ENCODE peak calls at places on chromosome 7, in four cellular contexts. T is K562, K is GM12878, D is HepG2. M is an unnamed sample.
A peak's percentile ranks its signal among the peaks of the same experiment; 100 is the strongest.

GRCh38 chr7:19464241-19464640 is 244.6 kb downstream of the POLR1F start:
- DNase-seq in T (no peak), K (no peak), D (no peak), M (no peak)

GRCh38 chr7:65379318-65379717 is 5.7 kb downstream of the ZNF92 start:
- DNase-seq in T (no peak), K (no peak), D (peak; percentile 72), M (no peak)

GRCh38 chr7:47383064-47383463 is 198.8 kb downstream of the TNS3 start:
- DNase-seq in T (no peak), K (no peak), D (no peak), M (no peak)

GRCh38 chr7:135684134-135684533 is 21.8 kb downstream of the STMP1 start:
- DNase-seq in T (no peak), K (no peak), D (no peak), M (no peak)

GRCh38 chr7:117190746-117191435 is 132.0 kb downstream of the WNT2 start:
- DNase-seq in T (no peak), K (no peak), D (no peak), M (no peak)

GRCh38 chr7:7718461-7718860 is at the start of gene RPA3:
- DNase-seq in T (no peak), K (no peak), D (no peak), M (no peak)

GRCh38 chr7:44288811-44289340 is 36.5 kb downstream of the CAMK2B start:
- DNase-seq in T (no peak), K (no peak), D (no peak), M (no peak)

GRCh38 chr7:78601728-78602127 is 803.2 kb downstream of the PHTF2 start:
- DNase-seq in T (no peak), K (no peak), D (no peak), M (no peak)

GRCh38 chr7:1961776-1962276 is 270.9 kb downstream of the MAD1L1 start:
- DNase-seq in T (no peak), K (peak; percentile 64), D (no peak), M (no peak)
- TF ChIP-seq MYC in T (no peak), K (no peak), D (no peak), M (no peak)

GRCh38 chr7:50792342-50793114 is 9.8 kb upstream of the GRB10 start:
- DNase-seq in T (peak; percentile 77), K (no peak), D (no peak), M (peak; percentile 47)
- TF ChIP-seq REST in T (no peak), K (no peak), D (no peak), M (no peak)

GRCh38 chr7:88664630-88665233 is 94.8 kb upstream of the ZNF804B start:
- DNase-seq in T (no peak), K (no peak), D (no peak), M (no peak)
- TF ChIP-seq MYC in T (no peak), K (no peak), D (no peak), M (no peak)

GRCh38 chr7:21128418-21128817 is 299.5 kb upstream of the SP4 start:
- DNase-seq in T (no peak), K (no peak), D (no peak), M (no peak)

GRCh38 chr7:21123586-21123985 is 304.3 kb upstream of the SP4 start:
- DNase-seq in T (no peak), K (no peak), D (no peak), M (no peak)

GRCh38 chr7:21125297-21125696 is 302.6 kb upstream of the SP4 start:
- DNase-seq in T (no peak), K (no peak), D (no peak), M (no peak)
- TF ChIP-seq REST in T (no peak), K (no peak), D (no peak), M (no peak)

DNA sequence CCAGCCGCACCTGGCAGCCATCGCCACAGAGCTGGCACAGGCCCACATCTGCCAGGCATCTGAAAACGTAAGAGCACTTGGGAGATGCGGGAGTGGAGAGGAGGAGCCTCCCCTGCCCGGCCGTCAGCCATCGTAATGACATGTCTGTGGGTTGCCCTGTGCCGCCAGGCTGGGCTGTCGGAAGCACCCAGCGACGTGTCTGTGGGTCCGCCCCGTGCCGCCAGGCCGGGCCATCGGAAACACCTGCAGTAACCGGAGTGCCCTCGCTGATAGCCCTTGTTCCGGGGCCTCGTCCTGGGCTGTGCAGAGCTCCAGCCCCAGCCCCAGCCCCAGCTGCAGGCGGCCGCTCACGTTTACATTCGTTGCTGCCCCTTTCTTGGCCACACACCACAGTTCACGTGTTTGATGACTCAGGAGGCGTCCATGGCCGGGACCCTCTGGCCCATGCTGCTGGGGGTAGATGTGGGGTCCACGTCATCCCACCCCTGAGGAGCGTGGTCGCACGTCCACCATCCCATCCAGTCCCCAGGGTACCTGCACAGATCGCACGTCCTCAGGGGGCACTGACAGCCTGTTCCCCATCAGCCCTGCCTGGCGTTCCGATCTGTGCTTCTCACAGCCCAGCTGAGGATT is 30.0 kb upstream of the PRKAR1B start:
- DNase-seq in T (no peak), K (no peak), D (no peak), M (no peak)
- TF ChIP-seq MYC in T (no peak), K (no peak), D (no peak), M (no peak)

GRCh38 chr7:108455833-108456677 is at the start of gene NRCAM:
- DNase-seq in T (peak; percentile 76), K (no peak), D (no peak), M (peak; percentile 92)

GRCh38 chr7:108453320-108453719 is 2.9 kb downstream of the NRCAM start:
- DNase-seq in T (no peak), K (no peak), D (no peak), M (no peak)

GRCh38 chr7:108454317-108454673 is 1.9 kb downstream of the NRCAM start:
- DNase-seq in T (no peak), K (no peak), D (no peak), M (no peak)

GRCh38 chr7:108455524-108455832 is 758 bp downstream of the NRCAM start:
- DNase-seq in T (no peak), K (no peak), D (no peak), M (peak; percentile 38)

DNA sequence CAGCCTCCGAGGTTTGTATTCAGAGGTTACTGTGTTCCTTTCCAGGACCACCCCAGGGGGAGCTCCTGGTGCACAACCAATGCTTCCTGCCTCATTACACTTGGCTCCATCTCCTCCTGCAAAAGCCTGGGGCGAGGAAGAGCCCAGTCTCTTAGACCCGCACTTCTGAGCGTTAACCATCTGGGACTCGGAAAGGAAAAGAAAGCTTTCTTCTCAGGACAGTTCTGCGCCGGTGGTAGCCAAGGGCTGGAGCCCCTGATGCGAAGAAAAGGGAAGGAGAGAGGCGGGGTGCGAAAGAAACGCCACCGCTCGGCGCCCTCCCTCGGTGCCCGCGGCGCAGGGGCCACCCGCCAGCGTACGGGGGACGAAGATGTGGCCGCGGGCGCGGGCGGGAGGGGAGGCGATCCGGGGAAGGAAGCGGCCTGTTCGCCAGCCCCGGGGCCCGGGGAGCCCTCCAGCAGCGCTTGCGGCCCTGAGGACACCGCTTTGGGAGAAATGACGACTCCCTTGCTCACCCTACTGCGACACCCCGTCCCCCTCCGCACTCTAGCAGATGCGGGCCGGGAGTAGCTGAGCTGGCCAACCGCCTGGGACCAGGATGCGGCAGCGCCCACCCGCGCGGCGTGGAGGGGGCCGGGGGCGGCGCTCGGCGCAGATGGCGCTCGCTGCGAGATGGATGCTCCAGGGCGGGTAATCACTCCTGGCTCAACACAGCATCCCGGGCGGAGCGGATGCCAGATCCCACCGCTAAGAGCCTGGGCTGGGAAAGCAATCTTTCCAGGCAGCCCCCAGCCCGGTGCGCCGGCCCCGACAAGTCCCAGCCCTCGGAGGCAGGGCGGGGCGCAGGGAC is 1.3 kb downstream of the NRCAM start:
- DNase-seq in T (no peak), K (no peak), D (no peak), M (peak; percentile 61)
- TF ChIP-seq REST in T (no peak), K (no peak), D (no peak), M (no peak)

GRCh38 chr7:130841416-130841815 is 107.4 kb upstream of the KLF14 start:
- DNase-seq in T (no peak), K (no peak), D (no peak), M (no peak)

GRCh38 chr7:130843703-130844102 is 109.7 kb upstream of the KLF14 start:
- DNase-seq in T (no peak), K (no peak), D (no peak), M (no peak)

GRCh38 chr7:130840599-130840998 is 106.6 kb upstream of the KLF14 start:
- DNase-seq in T (no peak), K (no peak), D (no peak), M (no peak)

GRCh38 chr7:130838738-130839137 is 104.7 kb upstream of the KLF14 start:
- DNase-seq in T (no peak), K (peak; percentile 15), D (no peak), M (peak; percentile 55)
- TF ChIP-seq MYC in T (no peak), K (no peak), D (no peak), M (no peak)

GRCh38 chr7:100585511-100586265 is at the start of gene LRCH4:
- DNase-seq in T (peak; percentile 99), K (no peak), D (no peak), M (peak; percentile 74)
- TF ChIP-seq REST in T (peak; percentile 89), K (no peak), D (no peak), M (peak; percentile 26)